ENCODE peak calls at places on chromosome 14, in six cellular contexts. P is endodermal cell, I is fibroblast of lung, H is left ventricle myocardium inferior, J is body of pancreas, R is upper lobe of right lung. V is an unnamed sample.

GRCh38 chr14:24416254-24416931 is 13.1 kb downstream of the CBLN3 start:
- DNase-seq in P (no peak), I (no peak), H (no peak), J (no peak), R (no peak), V (no peak)

GRCh38 chr14:33812181-33812580 is 138.7 kb downstream of the EGLN3 start:
- DNase-seq in P (no peak), I (no peak), H (no peak), J (no peak), R (no peak), V (no peak)

GRCh38 chr14:101412741-101413140 is 148.6 kb upstream of the DIO3 start:
- DNase-seq in P (no peak), I (peak), H (no peak), J (no peak), R (no peak), V (no peak)

GRCh38 chr14:36973806-36974442 is 198.5 kb downstream of the SLC25A21 start:
- DNase-seq in P (no peak), I (peak), H (no peak), J (no peak), R (no peak), V (no peak)

GRCh38 chr14:36666416-36667206 is 5.0 kb downstream of the PAX9 start:
- DNase-seq in P (peak), I (no peak), H (no peak), J (no peak), R (no peak), V (no peak)

GRCh38 chr14:50173891-50174290 is 57.5 kb downstream of the SOS2 start:
- DNase-seq in P (no peak), I (peak), H (no peak), J (no peak), R (no peak), V (no peak)

GRCh38 chr14:75231320-75231719 is 47.3 kb upstream of the FOS start:
- DNase-seq in P (no peak), I (no peak), H (no peak), J (no peak), R (no peak), V (no peak)

GRCh38 chr14:104973215-104974145 is 4.7 kb downstream of the AHNAK2 start:
- DNase-seq in P (peak), I (peak), H (peak), J (peak), R (peak), V (peak)

GRCh38 chr14:96629082-96629481 is 126.9 kb downstream of the PAPOLA start:
- DNase-seq in P (peak), I (no peak), H (no peak), J (no peak), R (no peak), V (no peak)

GRCh38 chr14:72443991-72444431 is 449.9 kb downstream of the DPF3 start:
- DNase-seq in P (no peak), I (peak), H (no peak), J (no peak), R (no peak), V (no peak)

GRCh38 chr14:91418387-91419043 is 895 bp upstream of the CCDC88C start:
- DNase-seq in P (peak), I (peak), H (peak), J (peak), R (peak), V (peak)

GRCh38 chr14:55721353-55721752 is 141.3 kb downstream of the KTN1 start:
- DNase-seq in P (no peak), I (peak), H (no peak), J (peak), R (no peak), V (no peak)

GRCh38 chr14:94717808-94718207 is 52.1 kb downstream of the GSC start:
- DNase-seq in P (no peak), I (no peak), H (no peak), J (no peak), R (no peak), V (no peak)

GRCh38 chr14:97185186-97185585 is 388.0 kb downstream of the VRK1 start:
- DNase-seq in P (peak), I (peak), H (no peak), J (no peak), R (no peak), V (no peak)

GRCh38 chr14:104773505-104774452 is 20.8 kb downstream of the SIVA1 start:
- DNase-seq in P (no peak), I (no peak), H (no peak), J (peak), R (no peak), V (no peak)

GRCh38 chr14:93084866-93085857 is 30.6 kb downstream of the ITPK1 start:
- DNase-seq in P (no peak), I (no peak), H (no peak), J (no peak), R (no peak), V (no peak)
- H3K27ac ChIP-seq in P (no peak), I (no peak), H (peak), J (no peak), R (no peak), V (no peak)

GRCh38 chr14:60178164-60178563 is 13.0 kb upstream of the DHRS7 start:
- DNase-seq in P (no peak), I (no peak), H (no peak), J (no peak), R (no peak), V (no peak)
- TF ChIP-seq CTCF in P (no peak), I (no peak), H (no peak), J (no peak), R (no peak), V (no peak)

GRCh38 chr14:68297011-68297410 is 477.4 kb downstream of the RAD51B start:
- DNase-seq in P (no peak), I (no peak), H (no peak), J (no peak), R (no peak), V (no peak)
- H3K27ac ChIP-seq in P (no peak), I (no peak), H (peak), J (peak), R (no peak), V (peak)

GRCh38 chr14:81252278-81252677 is 31.5 kb upstream of the GTF2A1 start:
- DNase-seq in P (no peak), I (no peak), H (no peak), J (no peak), R (no peak), V (no peak)
- TF ChIP-seq CTCF in P (peak), I (no peak), H (no peak), J (no peak), R (no peak), V (no peak)

GRCh38 chr14:103533999-103534575 is 5.1 kb downstream of the TRMT61A start:
- DNase-seq in P (no peak), I (no peak), H (no peak), J (no peak), R (no peak), V (no peak)

GRCh38 chr14:103531421-103532215 is 2.6 kb downstream of the TRMT61A start:
- DNase-seq in P (no peak), I (no peak), H (no peak), J (no peak), R (no peak), V (no peak)

GRCh38 chr14:103534576-103535061 is 5.6 kb downstream of the TRMT61A start:
- DNase-seq in P (no peak), I (no peak), H (no peak), J (no peak), R (no peak), V (no peak)

GRCh38 chr14:103532216-103533136 is 3.5 kb downstream of the TRMT61A start:
- DNase-seq in P (no peak), I (no peak), H (no peak), J (no peak), R (no peak), V (no peak)

GRCh38 chr14:103533137-103533998 is 4.4 kb downstream of the TRMT61A start:
- DNase-seq in P (no peak), I (no peak), H (no peak), J (no peak), R (no peak), V (no peak)
- H3K27ac ChIP-seq in P (no peak), I (no peak), H (no peak), J (no peak), R (no peak), V (no peak)

DNA sequence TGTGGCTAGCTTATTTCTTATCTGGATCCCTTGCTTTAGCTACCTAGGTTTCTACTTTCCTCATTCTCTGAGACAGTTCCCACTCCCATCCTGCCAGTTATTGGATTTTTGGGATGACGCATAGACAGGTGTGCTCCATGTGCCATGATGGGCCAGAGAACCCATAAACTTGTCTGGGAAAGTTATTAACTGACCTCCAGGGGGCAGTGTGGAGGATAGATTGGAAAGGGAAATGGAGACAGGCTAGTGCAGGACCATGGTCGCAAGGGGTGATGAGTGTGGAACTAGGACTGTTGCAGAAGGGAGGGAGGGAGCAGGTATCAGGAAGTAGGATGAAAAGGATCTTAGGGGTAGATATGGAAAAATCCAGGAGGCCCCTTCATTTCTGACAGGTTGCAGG is 80.3 kb downstream of the ESRRB start:
- DNase-seq in P (peak), I (no peak), H (no peak), J (peak), R (no peak), V (no peak)
- TF ChIP-seq CTCF in P (peak), I (peak), H (peak), J (no peak), R (peak), V (peak)